ENCODE peak calls at places on chromosomes 5 and 9, in seven cellular contexts. One of them, this sample, is unnamed.
A peak's percentile ranks its signal among the peaks of the same experiment; 100 is the strongest.

GRCh38 chr5:88868453-88869068 is 14.4 kb downstream of the MEF2C start:
- DNase-seq in progenitor cell of endocrine pancreas: no peak
- DNase-seq in renal cortical epithelial cell: no peak
- DNase-seq in iris pigment epithelial cell: no peak
- DNase-seq in NCI-H1105: no peak
- DNase-seq in MM.1S: no peak
- DNase-seq in NCI-H510A: no peak
- DNase-seq in this sample: no peak

GRCh38 chr5:90932052-90932699 is 373.6 kb downstream of the ADGRV1 start:
- DNase-seq in progenitor cell of endocrine pancreas: peak; percentile 14
- DNase-seq in renal cortical epithelial cell: peak; percentile 69
- DNase-seq in iris pigment epithelial cell: peak; percentile 85
- DNase-seq in NCI-H1105: no peak
- DNase-seq in MM.1S: peak; percentile 29
- DNase-seq in NCI-H510A: no peak
- DNase-seq in this sample: peak; percentile 59

GRCh38 chr9:1759901-1760300 is 255.2 kb upstream of the SMARCA2 start:
- DNase-seq in progenitor cell of endocrine pancreas: no peak
- DNase-seq in renal cortical epithelial cell: no peak
- DNase-seq in iris pigment epithelial cell: no peak
- DNase-seq in NCI-H1105: no peak
- DNase-seq in MM.1S: peak; percentile 27
- DNase-seq in NCI-H510A: no peak
- DNase-seq in this sample: no peak

GRCh38 chr9:135343733-135344522 is 135.7 kb upstream of the PPP1R26 start:
- DNase-seq in progenitor cell of endocrine pancreas: peak; percentile 76
- DNase-seq in renal cortical epithelial cell: no peak
- DNase-seq in iris pigment epithelial cell: peak; percentile 17
- DNase-seq in NCI-H1105: peak; percentile 46
- DNase-seq in MM.1S: peak; percentile 40
- DNase-seq in NCI-H510A: no peak
- DNase-seq in this sample: peak; percentile 79

GRCh38 chr5:36790847-36791246 is 85.7 kb upstream of the NIPBL start:
- DNase-seq in progenitor cell of endocrine pancreas: no peak
- DNase-seq in renal cortical epithelial cell: peak; percentile 11
- DNase-seq in iris pigment epithelial cell: no peak
- DNase-seq in NCI-H1105: no peak
- DNase-seq in MM.1S: no peak
- DNase-seq in NCI-H510A: no peak
- DNase-seq in this sample: no peak

GRCh38 chr5:123097871-123098735 is 9.1 kb downstream of the PRDM6 start:
- DNase-seq in progenitor cell of endocrine pancreas: no peak
- DNase-seq in renal cortical epithelial cell: no peak
- DNase-seq in iris pigment epithelial cell: no peak
- DNase-seq in NCI-H1105: no peak
- DNase-seq in MM.1S: no peak
- DNase-seq in NCI-H510A: no peak
- DNase-seq in this sample: no peak

GRCh38 chr5:74017112-74017511 is 391.1 kb downstream of the ARHGEF28 start:
- DNase-seq in progenitor cell of endocrine pancreas: no peak
- DNase-seq in renal cortical epithelial cell: peak; percentile 42
- DNase-seq in iris pigment epithelial cell: peak; percentile 15
- DNase-seq in NCI-H1105: no peak
- DNase-seq in MM.1S: no peak
- DNase-seq in NCI-H510A: no peak
- DNase-seq in this sample: no peak

GRCh38 chr5:129445379-129445778 is 14.7 kb upstream of the ADAMTS19 start:
- DNase-seq in progenitor cell of endocrine pancreas: no peak
- DNase-seq in renal cortical epithelial cell: no peak
- DNase-seq in iris pigment epithelial cell: no peak
- DNase-seq in NCI-H1105: no peak
- DNase-seq in MM.1S: no peak
- DNase-seq in NCI-H510A: no peak
- DNase-seq in this sample: no peak

GRCh38 chr5:100643473-100643872 is 108.3 kb downstream of the FAM174A start:
- DNase-seq in progenitor cell of endocrine pancreas: no peak
- DNase-seq in renal cortical epithelial cell: peak; percentile 91
- DNase-seq in iris pigment epithelial cell: peak; percentile 43
- DNase-seq in NCI-H1105: no peak
- DNase-seq in MM.1S: no peak
- DNase-seq in NCI-H510A: no peak
- DNase-seq in this sample: no peak

GRCh38 chr5:170701321-170701720 is 82.2 kb upstream of the GABRP start:
- DNase-seq in progenitor cell of endocrine pancreas: no peak
- DNase-seq in renal cortical epithelial cell: peak; percentile 65
- DNase-seq in iris pigment epithelial cell: no peak
- DNase-seq in NCI-H1105: no peak
- DNase-seq in MM.1S: no peak
- DNase-seq in NCI-H510A: no peak
- DNase-seq in this sample: no peak

GRCh38 chr9:13513710-13514444 is 234.4 kb upstream of the MPDZ start:
- DNase-seq in progenitor cell of endocrine pancreas: no peak
- DNase-seq in renal cortical epithelial cell: no peak
- DNase-seq in iris pigment epithelial cell: peak; percentile 35
- DNase-seq in NCI-H1105: no peak
- DNase-seq in MM.1S: no peak
- DNase-seq in NCI-H510A: peak; percentile 27
- DNase-seq in this sample: no peak

GRCh38 chr9:130990362-130991226 is 18.4 kb upstream of the LAMC3 start:
- DNase-seq in progenitor cell of endocrine pancreas: no peak
- DNase-seq in renal cortical epithelial cell: no peak
- DNase-seq in iris pigment epithelial cell: no peak
- DNase-seq in NCI-H1105: no peak
- DNase-seq in MM.1S: no peak
- DNase-seq in NCI-H510A: no peak
- DNase-seq in this sample: no peak

GRCh38 chr5:39547548-39548154 is 122.9 kb upstream of the DAB2 start:
- DNase-seq in progenitor cell of endocrine pancreas: no peak
- DNase-seq in renal cortical epithelial cell: peak; percentile 74
- DNase-seq in iris pigment epithelial cell: peak; percentile 65
- DNase-seq in NCI-H1105: peak; percentile 19
- DNase-seq in MM.1S: peak; percentile 69
- DNase-seq in NCI-H510A: no peak
- DNase-seq in this sample: peak; percentile 24

GRCh38 chr5:84287964-84288363 is 96.7 kb downstream of the EDIL3 start:
- DNase-seq in progenitor cell of endocrine pancreas: no peak
- DNase-seq in renal cortical epithelial cell: peak; percentile 74
- DNase-seq in iris pigment epithelial cell: peak; percentile 95
- DNase-seq in NCI-H1105: no peak
- DNase-seq in MM.1S: peak; percentile 30
- DNase-seq in NCI-H510A: no peak
- DNase-seq in this sample: no peak

This sample was measured in HuH-7.5.